ENCODE peak calls at places on chromosomes 3 and 15, in ten cellular contexts. N, O, H, I, T, Q, L, W, Y and K are unnamed samples.

GRCh38 chr3:149393355-149394165 is 16.1 kb upstream of the TM4SF1 start:
- DNase-seq in N (peak), O (peak), H (no peak), I (peak), T (peak), Q (no peak), L (no peak), W (peak), Y (peak), K (peak)

GRCh38 chr15:39127925-39128617 is 452.8 kb upstream of the THBS1 start:
- DNase-seq in N (no peak), O (no peak), H (no peak), I (peak), T (peak), Q (no peak), L (peak), W (no peak), Y (peak), K (no peak)

GRCh38 chr15:70260580-70260979 is 162.9 kb upstream of the TLE3 start:
- DNase-seq in N (no peak), O (no peak), H (no peak), I (no peak), T (no peak), Q (no peak), L (no peak), W (no peak), Y (no peak), K (no peak)

GRCh38 chr3:132854856-132855535 is 132.8 kb upstream of the NPHP3 start:
- DNase-seq in N (no peak), O (no peak), H (no peak), I (no peak), T (no peak), Q (no peak), L (no peak), W (no peak), Y (no peak), K (no peak)

GRCh38 chr3:141071681-141072260 is 20.6 kb downstream of the SPSB4 start:
- DNase-seq in N (no peak), O (no peak), H (no peak), I (no peak), T (no peak), Q (no peak), L (no peak), W (no peak), Y (no peak), K (no peak)

GRCh38 chr15:75583689-75584088 is 4.6 kb upstream of the PTPN9 start:
- DNase-seq in N (no peak), O (no peak), H (no peak), I (no peak), T (no peak), Q (no peak), L (no peak), W (no peak), Y (no peak), K (no peak)

GRCh38 chr15:72193781-72194396 is 3.7 kb downstream of the GRAMD2A start:
- DNase-seq in N (no peak), O (no peak), H (no peak), I (no peak), T (no peak), Q (no peak), L (no peak), W (no peak), Y (no peak), K (no peak)

GRCh38 chr3:169334994-169335393 is 328.5 kb downstream of the MECOM start:
- DNase-seq in N (no peak), O (no peak), H (no peak), I (no peak), T (no peak), Q (no peak), L (no peak), W (no peak), Y (no peak), K (no peak)

GRCh38 chr15:37054336-37054735 is 46.0 kb downstream of the MEIS2 start:
- DNase-seq in N (no peak), O (no peak), H (no peak), I (no peak), T (no peak), Q (no peak), L (no peak), W (no peak), Y (no peak), K (no peak)

GRCh38 chr15:76935620-76936019 is 4.1 kb downstream of the RCN2 start:
- DNase-seq in N (peak), O (no peak), H (no peak), I (peak), T (peak), Q (no peak), L (no peak), W (no peak), Y (no peak), K (peak)

GRCh38 chr15:59569477-59569876 is 42.1 kb upstream of the GCNT3 start:
- DNase-seq in N (no peak), O (no peak), H (no peak), I (no peak), T (no peak), Q (no peak), L (no peak), W (no peak), Y (no peak), K (no peak)

GRCh38 chr15:38072507-38073277 is 138.3 kb downstream of the TMCO5A start:
- DNase-seq in N (peak), O (peak), H (no peak), I (no peak), T (peak), Q (no peak), L (no peak), W (no peak), Y (peak), K (peak)